ENCODE peak calls at places on chromosomes 6 and 20, in ten cellular contexts. One of them, this sample, is unnamed.

GRCh38 chr20:17503501-17504325 is 27.5 kb downstream of the BFSP1 start:
- DNase-seq in fibroblast of the aortic adventitia: no peak
- DNase-seq in effector memory CD4-positive, alpha-beta T cell: no peak
- DNase-seq in PC-9: no peak
- DNase-seq in mesendoderm: no peak
- DNase-seq in heart left ventricle: no peak
- DNase-seq in ovary: no peak
- DNase-seq in astrocyte of the cerebellum: no peak
- DNase-seq in cardiac muscle cell: no peak
- DNase-seq in adipocyte: no peak
- DNase-seq in this sample: no peak

GRCh38 chr20:51562334-51563140 is 20.0 kb upstream of the NFATC2 start:
- DNase-seq in fibroblast of the aortic adventitia: peak; percentile 94
- DNase-seq in effector memory CD4-positive, alpha-beta T cell: no peak
- DNase-seq in PC-9: peak; percentile 54
- DNase-seq in mesendoderm: peak; percentile 91
- DNase-seq in heart left ventricle: peak; percentile 89
- DNase-seq in ovary: peak; percentile 88
- DNase-seq in astrocyte of the cerebellum: peak; percentile 96
- DNase-seq in cardiac muscle cell: peak; percentile 97
- DNase-seq in adipocyte: peak; percentile 91
- DNase-seq in this sample: peak; percentile 88

GRCh38 chr6:136613477-136613876 is 63.3 kb upstream of the MAP7 start:
- DNase-seq in fibroblast of the aortic adventitia: peak; percentile 41
- DNase-seq in effector memory CD4-positive, alpha-beta T cell: no peak
- DNase-seq in PC-9: no peak
- DNase-seq in mesendoderm: no peak
- DNase-seq in heart left ventricle: no peak
- DNase-seq in ovary: no peak
- DNase-seq in astrocyte of the cerebellum: no peak
- DNase-seq in cardiac muscle cell: no peak
- DNase-seq in adipocyte: peak; percentile 78
- DNase-seq in this sample: no peak

GRCh38 chr20:36792422-36792821 is 18.9 kb upstream of the DSN1 start:
- DNase-seq in fibroblast of the aortic adventitia: peak; percentile 64
- DNase-seq in effector memory CD4-positive, alpha-beta T cell: no peak
- DNase-seq in PC-9: peak; percentile 85
- DNase-seq in mesendoderm: peak; percentile 94
- DNase-seq in heart left ventricle: peak; percentile 66
- DNase-seq in ovary: peak; percentile 53
- DNase-seq in astrocyte of the cerebellum: peak; percentile 79
- DNase-seq in cardiac muscle cell: peak; percentile 61
- DNase-seq in adipocyte: peak; percentile 70
- DNase-seq in this sample: peak; percentile 90

GRCh38 chr20:58017237-58017969 is 211.1 kb downstream of the ANKRD60 start:
- DNase-seq in fibroblast of the aortic adventitia: no peak
- DNase-seq in effector memory CD4-positive, alpha-beta T cell: no peak
- DNase-seq in PC-9: peak; percentile 80
- DNase-seq in mesendoderm: no peak
- DNase-seq in heart left ventricle: no peak
- DNase-seq in ovary: no peak
- DNase-seq in astrocyte of the cerebellum: no peak
- DNase-seq in cardiac muscle cell: no peak
- DNase-seq in adipocyte: peak; percentile 92
- DNase-seq in this sample: no peak

GRCh38 chr20:24870876-24871275 is 78.2 kb upstream of the CST7 start:
- DNase-seq in fibroblast of the aortic adventitia: no peak
- DNase-seq in effector memory CD4-positive, alpha-beta T cell: no peak
- DNase-seq in PC-9: no peak
- DNase-seq in mesendoderm: no peak
- DNase-seq in heart left ventricle: no peak
- DNase-seq in ovary: no peak
- DNase-seq in astrocyte of the cerebellum: no peak
- DNase-seq in cardiac muscle cell: no peak
- DNase-seq in adipocyte: peak; percentile 9
- DNase-seq in this sample: no peak

GRCh38 chr6:158854214-158855101 is 35.3 kb upstream of the EZR start:
- DNase-seq in fibroblast of the aortic adventitia: peak; percentile 75
- DNase-seq in effector memory CD4-positive, alpha-beta T cell: peak; percentile 11
- DNase-seq in PC-9: no peak
- DNase-seq in mesendoderm: peak; percentile 89
- DNase-seq in heart left ventricle: no peak
- DNase-seq in ovary: no peak
- DNase-seq in astrocyte of the cerebellum: no peak
- DNase-seq in cardiac muscle cell: peak; percentile 74
- DNase-seq in adipocyte: no peak
- DNase-seq in this sample: peak; percentile 46

GRCh38 chr20:46179811-46180326 is 61.8 kb downstream of the CD40 start:
- DNase-seq in fibroblast of the aortic adventitia: no peak
- DNase-seq in effector memory CD4-positive, alpha-beta T cell: no peak
- DNase-seq in PC-9: no peak
- DNase-seq in mesendoderm: no peak
- DNase-seq in heart left ventricle: no peak
- DNase-seq in ovary: no peak
- DNase-seq in astrocyte of the cerebellum: no peak
- DNase-seq in cardiac muscle cell: no peak
- DNase-seq in adipocyte: no peak
- DNase-seq in this sample: no peak

DNA sequence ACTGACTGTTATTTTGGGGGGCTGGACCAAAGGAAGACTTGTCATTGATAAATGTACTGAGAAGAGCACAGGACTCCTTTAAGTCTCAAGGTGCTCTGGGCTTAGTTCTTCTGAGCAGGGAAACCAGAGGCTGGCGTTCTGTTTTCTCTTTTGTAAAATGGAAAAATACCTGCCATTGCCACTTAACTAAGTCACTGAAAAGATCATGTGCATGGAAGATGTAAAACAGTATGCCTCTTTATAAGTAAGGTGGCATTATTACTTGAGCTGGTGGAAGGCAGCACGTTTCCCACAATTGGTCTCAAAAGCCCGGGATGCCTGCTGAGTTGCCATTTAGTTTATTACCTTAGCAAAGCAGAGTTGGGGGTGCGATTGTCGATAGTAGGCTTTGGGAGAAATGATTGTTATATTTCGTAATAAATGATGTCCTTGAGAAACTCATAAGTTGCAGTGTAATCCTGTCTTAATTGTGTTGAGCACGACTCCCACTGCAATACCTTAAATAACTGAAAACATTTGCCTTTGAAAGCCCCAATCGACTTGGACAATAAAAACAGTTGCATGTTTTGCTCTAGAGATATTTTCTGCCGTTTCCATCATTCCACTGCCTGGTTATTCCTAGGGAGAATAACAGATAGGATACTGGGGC is 3.6 kb downstream of the JARID2 start:
- DNase-seq in fibroblast of the aortic adventitia: peak; percentile 38
- DNase-seq in effector memory CD4-positive, alpha-beta T cell: no peak
- DNase-seq in PC-9: no peak
- DNase-seq in mesendoderm: no peak
- DNase-seq in heart left ventricle: no peak
- DNase-seq in ovary: no peak
- DNase-seq in astrocyte of the cerebellum: no peak
- DNase-seq in cardiac muscle cell: no peak
- DNase-seq in adipocyte: peak; percentile 58
- DNase-seq in this sample: no peak
- H3K4me3 ChIP-seq in fibroblast of the aortic adventitia: peak overlapping the region; percentile 90
- H3K4me3 ChIP-seq in effector memory CD4-positive, alpha-beta T cell: peak overlapping the region; percentile 71
- H3K4me3 ChIP-seq in PC-9: peak overlapping the region; percentile 64
- H3K4me3 ChIP-seq in mesendoderm: peak overlapping the region; percentile 59
- H3K4me3 ChIP-seq in heart left ventricle: peak overlapping the region; percentile 54
- H3K4me3 ChIP-seq in ovary: peak overlapping the region; percentile 91
- H3K4me3 ChIP-seq in astrocyte of the cerebellum: peak overlapping the region; percentile 49
- H3K4me3 ChIP-seq in cardiac muscle cell: peak overlapping the region; percentile 81
- H3K4me3 ChIP-seq in adipocyte: peak overlapping the region; percentile 93
- H3K4me3 ChIP-seq in this sample: peak overlapping the region; percentile 96

GRCh38 chr6:6008648-6009421 is 2.1 kb upstream of the NRN1 start:
- DNase-seq in fibroblast of the aortic adventitia: no peak
- DNase-seq in effector memory CD4-positive, alpha-beta T cell: no peak
- DNase-seq in PC-9: no peak
- DNase-seq in mesendoderm: peak; percentile 91
- DNase-seq in heart left ventricle: peak; percentile 81
- DNase-seq in ovary: peak; percentile 60
- DNase-seq in astrocyte of the cerebellum: no peak
- DNase-seq in cardiac muscle cell: peak; percentile 48
- DNase-seq in adipocyte: peak; percentile 16
- DNase-seq in this sample: peak; percentile 94

GRCh38 chr6:6007311-6008113 is 787 bp upstream of the NRN1 start:
- DNase-seq in fibroblast of the aortic adventitia: no peak
- DNase-seq in effector memory CD4-positive, alpha-beta T cell: no peak
- DNase-seq in PC-9: no peak
- DNase-seq in mesendoderm: peak; percentile 78
- DNase-seq in heart left ventricle: no peak
- DNase-seq in ovary: no peak
- DNase-seq in astrocyte of the cerebellum: no peak
- DNase-seq in cardiac muscle cell: no peak
- DNase-seq in adipocyte: no peak
- DNase-seq in this sample: peak; percentile 85

GRCh38 chr6:6008114-6008647 is 1.5 kb upstream of the NRN1 start:
- DNase-seq in fibroblast of the aortic adventitia: no peak
- DNase-seq in effector memory CD4-positive, alpha-beta T cell: no peak
- DNase-seq in PC-9: no peak
- DNase-seq in mesendoderm: no peak
- DNase-seq in heart left ventricle: no peak
- DNase-seq in ovary: no peak
- DNase-seq in astrocyte of the cerebellum: no peak
- DNase-seq in cardiac muscle cell: no peak
- DNase-seq in adipocyte: no peak
- DNase-seq in this sample: no peak

GRCh38 chr6:6005467-6006427 is 978 bp downstream of the NRN1 start:
- DNase-seq in fibroblast of the aortic adventitia: no peak
- DNase-seq in effector memory CD4-positive, alpha-beta T cell: no peak
- DNase-seq in PC-9: no peak
- DNase-seq in mesendoderm: peak; percentile 38
- DNase-seq in heart left ventricle: no peak
- DNase-seq in ovary: no peak
- DNase-seq in astrocyte of the cerebellum: no peak
- DNase-seq in cardiac muscle cell: no peak
- DNase-seq in adipocyte: no peak
- DNase-seq in this sample: peak; percentile 64

DNA sequence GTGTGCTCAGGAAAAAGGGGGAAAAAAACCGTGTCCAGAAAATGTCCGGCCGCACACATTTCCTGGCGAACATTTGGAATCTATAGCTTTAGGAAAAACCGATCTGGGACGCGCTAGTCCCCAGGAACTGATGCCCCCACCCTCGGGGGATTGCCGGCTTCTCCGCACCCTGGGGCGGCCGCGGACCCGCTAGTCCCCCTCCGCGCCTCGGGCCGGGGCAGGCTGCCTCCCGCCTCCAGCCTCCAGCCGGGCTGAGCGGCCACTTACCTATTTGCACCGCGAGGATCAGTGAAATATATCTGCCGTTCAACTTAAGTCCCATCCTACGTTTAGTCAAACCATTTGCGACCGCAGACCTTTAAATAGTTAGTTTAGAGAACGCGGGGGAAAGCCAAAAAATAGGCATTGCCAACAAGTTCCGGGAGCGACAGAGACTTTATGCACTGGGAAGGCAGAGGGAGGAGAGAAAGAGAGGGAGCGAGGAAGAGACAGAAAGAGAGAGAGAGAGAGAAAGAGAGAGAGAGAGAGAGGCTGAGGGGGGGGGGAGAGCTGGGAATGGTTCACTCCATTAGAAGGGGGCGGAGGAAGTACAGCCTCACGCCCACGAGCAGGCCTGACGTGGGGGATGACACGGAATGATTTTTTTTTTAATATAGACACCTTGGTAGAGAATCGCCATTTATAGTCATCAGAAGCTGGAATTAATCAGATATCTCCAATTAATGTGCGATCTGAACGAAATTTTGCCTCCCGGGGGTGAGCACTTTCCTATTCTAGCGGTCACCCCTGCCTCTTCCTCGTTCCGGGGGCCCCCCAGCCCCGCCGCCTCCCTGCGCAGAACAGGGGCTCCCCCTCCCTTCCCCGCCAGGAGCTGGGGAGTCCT is at the start of gene NRN1:
- DNase-seq in fibroblast of the aortic adventitia: no peak
- DNase-seq in effector memory CD4-positive, alpha-beta T cell: no peak
- DNase-seq in PC-9: no peak
- DNase-seq in mesendoderm: peak; percentile 35
- DNase-seq in heart left ventricle: no peak
- DNase-seq in ovary: no peak
- DNase-seq in astrocyte of the cerebellum: no peak
- DNase-seq in cardiac muscle cell: no peak
- DNase-seq in adipocyte: no peak
- DNase-seq in this sample: peak; percentile 77
- H3K4me3 ChIP-seq in fibroblast of the aortic adventitia: peak within 1 kb of the TSS; percentile 13
- H3K4me3 ChIP-seq in effector memory CD4-positive, alpha-beta T cell: peak within 1 kb of the TSS; percentile 48
- H3K4me3 ChIP-seq in PC-9: no peak within 1 kb of the TSS
- H3K4me3 ChIP-seq in mesendoderm: no peak within 1 kb of the TSS
- H3K4me3 ChIP-seq in heart left ventricle: peak within 1 kb of the TSS; percentile 35
- H3K4me3 ChIP-seq in ovary: peak within 1 kb of the TSS; percentile 10
- H3K4me3 ChIP-seq in astrocyte of the cerebellum: peak within 1 kb of the TSS; percentile 25
- H3K4me3 ChIP-seq in cardiac muscle cell: peak within 1 kb of the TSS; percentile 52
- H3K4me3 ChIP-seq in adipocyte: peak within 1 kb of the TSS; percentile 86
- H3K4me3 ChIP-seq in this sample: peak within 1 kb of the TSS; percentile 40

GRCh38 chr6:29925341-29926080 is 16.8 kb upstream of the HLA-A start:
- DNase-seq in fibroblast of the aortic adventitia: no peak
- DNase-seq in effector memory CD4-positive, alpha-beta T cell: no peak
- DNase-seq in PC-9: no peak
- DNase-seq in mesendoderm: no peak
- DNase-seq in heart left ventricle: peak; percentile 23
- DNase-seq in ovary: no peak
- DNase-seq in astrocyte of the cerebellum: no peak
- DNase-seq in cardiac muscle cell: no peak
- DNase-seq in adipocyte: no peak
- DNase-seq in this sample: no peak
- H3K4me3 ChIP-seq in fibroblast of the aortic adventitia: peak overlapping the region; percentile 37
- H3K4me3 ChIP-seq in effector memory CD4-positive, alpha-beta T cell: peak overlapping the region; percentile 77
- H3K4me3 ChIP-seq in PC-9: no peak overlapping the region
- H3K4me3 ChIP-seq in mesendoderm: no peak overlapping the region
- H3K4me3 ChIP-seq in heart left ventricle: peak overlapping the region; percentile 60
- H3K4me3 ChIP-seq in ovary: no peak overlapping the region
- H3K4me3 ChIP-seq in astrocyte of the cerebellum: no peak overlapping the region
- H3K4me3 ChIP-seq in cardiac muscle cell: no peak overlapping the region
- H3K4me3 ChIP-seq in adipocyte: peak overlapping the region; percentile 83
- H3K4me3 ChIP-seq in this sample: peak overlapping the region; percentile 42

GRCh38 chr20:48823960-48824497 is 3.8 kb downstream of the PREX1 start:
- DNase-seq in fibroblast of the aortic adventitia: peak; percentile 75
- DNase-seq in effector memory CD4-positive, alpha-beta T cell: peak; percentile 45
- DNase-seq in PC-9: no peak
- DNase-seq in mesendoderm: no peak
- DNase-seq in heart left ventricle: no peak
- DNase-seq in ovary: no peak
- DNase-seq in astrocyte of the cerebellum: peak; percentile 72
- DNase-seq in cardiac muscle cell: peak; percentile 64
- DNase-seq in adipocyte: peak; percentile 45
- DNase-seq in this sample: peak; percentile 6
- H3K4me3 ChIP-seq in fibroblast of the aortic adventitia: no peak overlapping the region
- H3K4me3 ChIP-seq in effector memory CD4-positive, alpha-beta T cell: peak overlapping the region; percentile 89
- H3K4me3 ChIP-seq in PC-9: no peak overlapping the region
- H3K4me3 ChIP-seq in mesendoderm: no peak overlapping the region
- H3K4me3 ChIP-seq in heart left ventricle: no peak overlapping the region
- H3K4me3 ChIP-seq in ovary: no peak overlapping the region
- H3K4me3 ChIP-seq in astrocyte of the cerebellum: no peak overlapping the region
- H3K4me3 ChIP-seq in cardiac muscle cell: no peak overlapping the region
- H3K4me3 ChIP-seq in adipocyte: no peak overlapping the region
- H3K4me3 ChIP-seq in this sample: no peak overlapping the region

GRCh38 chr6:45376310-45377040 is 1.3 kb downstream of the SUPT3H start:
- DNase-seq in fibroblast of the aortic adventitia: peak; percentile 84
- DNase-seq in effector memory CD4-positive, alpha-beta T cell: no peak
- DNase-seq in PC-9: no peak
- DNase-seq in mesendoderm: peak; percentile 50
- DNase-seq in heart left ventricle: no peak
- DNase-seq in ovary: no peak
- DNase-seq in astrocyte of the cerebellum: no peak
- DNase-seq in cardiac muscle cell: peak; percentile 71
- DNase-seq in adipocyte: peak; percentile 54
- DNase-seq in this sample: no peak
- H3K4me3 ChIP-seq in fibroblast of the aortic adventitia: peak overlapping the region; percentile 84
- H3K4me3 ChIP-seq in effector memory CD4-positive, alpha-beta T cell: peak overlapping the region; percentile 69
- H3K4me3 ChIP-seq in PC-9: peak overlapping the region; percentile 93
- H3K4me3 ChIP-seq in mesendoderm: peak overlapping the region; percentile 74
- H3K4me3 ChIP-seq in heart left ventricle: peak overlapping the region; percentile 84
- H3K4me3 ChIP-seq in ovary: peak overlapping the region; percentile 67
- H3K4me3 ChIP-seq in astrocyte of the cerebellum: peak overlapping the region; percentile 55
- H3K4me3 ChIP-seq in cardiac muscle cell: peak overlapping the region; percentile 74
- H3K4me3 ChIP-seq in adipocyte: peak overlapping the region; percentile 97
- H3K4me3 ChIP-seq in this sample: peak overlapping the region; percentile 83

This sample was measured in H7.